ENCODE peak calls at places on chromosomes 16 and 17, in five cellular contexts. B, S, L, J and N are unnamed samples.

GRCh38 chr17:47621293-47622178 is 28.2 kb upstream of the KPNB1 start:
- DNase-seq in B (peak), J (peak), L (peak), S (peak), N (peak)

GRCh38 chr17:8930664-8931063 is 34.8 kb downstream of the PIK3R5 start:
- DNase-seq in S (no peak), B (no peak), J (no peak), L (no peak), N (no peak)

GRCh38 chr16:11156401-11156800 is 99.6 kb downstream of the SOCS1 start:
- DNase-seq in J (no peak), S (no peak), L (no peak), B (no peak), N (no peak)

GRCh38 chr16:21985524-21985923 is 15.4 kb downstream of the PDZD9 start:
- DNase-seq in B (no peak), S (no peak), J (no peak), L (no peak), N (no peak)

GRCh38 chr17:50817838-50818237 is 17.5 kb upstream of the WFIKKN2 start:
- DNase-seq in B (peak), S (no peak), L (no peak), J (no peak), N (no peak)

GRCh38 chr16:67847064-67847861 is at the start of gene CENPT:
- DNase-seq in B (peak), S (peak), L (peak), J (no peak), N (peak)

GRCh38 chr16:29644973-29645698 is 17.9 kb upstream of the SPN start:
- DNase-seq in J (no peak), S (no peak), B (no peak), L (no peak), N (no peak)

GRCh38 chr17:56717471-56717870 is 116.2 kb downstream of the C17orf67 start:
- DNase-seq in S (no peak), J (no peak), B (no peak), L (no peak), N (peak)

GRCh38 chr17:29569245-29569950 is 897 bp downstream of the TP53I13 start:
- DNase-seq in B (peak), J (no peak), S (peak), L (no peak), N (peak)

DNA sequence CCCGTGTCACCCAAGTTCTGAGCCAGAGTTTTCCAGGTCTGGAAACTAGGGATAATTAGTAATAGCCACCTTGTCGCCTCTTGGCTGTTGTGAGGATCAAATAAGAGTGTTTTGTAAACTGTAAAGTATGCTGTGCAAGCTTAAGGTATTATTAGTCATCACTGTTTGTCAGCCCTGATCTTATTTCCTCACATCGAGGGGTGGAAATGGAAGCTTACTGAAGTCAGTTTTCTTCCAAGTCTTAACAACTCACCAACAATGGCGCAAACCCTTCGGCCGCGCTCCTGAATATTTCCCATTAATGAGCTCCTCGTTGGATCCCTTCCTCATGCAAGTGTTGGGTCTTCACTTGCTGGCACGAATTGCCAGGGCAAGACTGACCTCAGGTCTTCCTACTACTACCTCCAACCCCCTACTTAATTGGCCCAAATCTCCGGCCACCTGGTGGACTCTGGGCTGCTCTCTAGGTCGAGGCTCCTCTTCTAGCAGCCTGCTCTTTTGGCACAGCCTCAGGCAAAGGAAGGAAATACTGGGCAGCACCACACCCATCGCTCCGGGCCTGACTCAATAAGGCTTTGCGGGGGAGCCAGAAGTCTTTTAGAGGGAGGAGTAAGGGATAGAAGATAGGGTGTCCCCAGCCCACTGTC is 874 bp upstream of the SLC35B1 start:
- DNase-seq in J (no peak), L (no peak), S (no peak), B (peak), N (no peak)
- TF ChIP-seq CTCF in J (no peak), L (no peak), S (no peak), B (no peak), N (no peak)

DNA sequence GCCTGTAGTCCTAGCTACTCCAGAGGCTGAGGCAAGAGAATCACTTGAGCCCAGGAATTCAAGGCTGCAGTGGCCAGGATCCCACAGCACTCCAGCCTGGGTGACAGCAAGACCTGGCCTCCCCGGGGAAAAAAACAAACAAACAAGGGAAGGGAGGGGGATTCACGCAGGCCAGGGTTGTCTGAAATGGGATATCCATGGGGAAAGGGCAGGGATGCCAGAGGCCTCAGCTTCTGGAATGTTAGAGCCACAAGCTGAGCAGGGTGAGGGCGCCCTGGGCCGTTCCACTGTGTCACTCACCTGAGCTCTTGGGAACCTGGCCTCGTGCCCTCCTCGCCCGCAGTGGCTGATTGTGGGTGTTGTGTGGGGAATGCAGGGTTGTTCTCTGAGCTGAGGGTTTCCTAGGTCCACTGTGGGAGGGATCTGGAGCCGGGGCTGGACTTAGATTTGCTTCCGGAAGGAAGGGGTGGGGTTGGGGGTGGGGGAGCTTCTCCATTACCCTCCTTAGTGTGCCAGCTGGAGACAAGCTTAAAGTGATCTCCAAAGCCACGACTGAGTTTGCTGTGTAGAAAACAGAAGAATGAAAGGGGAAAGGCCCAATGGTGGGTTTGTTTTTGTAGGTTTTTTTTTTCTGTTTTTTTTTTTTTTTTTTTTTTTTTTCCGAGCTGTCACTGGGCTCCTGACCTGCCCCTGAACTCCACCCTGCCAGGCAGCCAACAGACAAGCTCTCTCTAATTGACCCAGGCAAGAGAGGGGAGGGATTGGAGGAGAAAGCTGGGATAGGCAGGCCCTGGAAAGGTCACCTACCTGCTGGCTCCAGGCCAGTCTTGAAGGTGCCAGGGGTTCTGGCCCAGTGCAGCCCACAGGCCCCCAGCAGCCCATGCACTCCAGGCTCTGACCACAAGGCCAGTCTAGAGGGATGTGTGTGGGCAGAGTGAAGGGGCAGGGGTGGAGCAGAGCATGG is at the start of gene SULT1A1:
- DNase-seq in J (no peak), S (peak), B (peak), L (no peak), N (no peak)
- H3K4me3 ChIP-seq in J (no peak), S (peak), B (peak), L (no peak), N (no peak)

GRCh38 chr16:8199390-8199789 is 390.9 kb downstream of the TMEM114 start:
- DNase-seq in B (no peak), L (no peak), S (no peak), J (no peak), N (no peak)

GRCh38 chr16:8194795-8195194 is 395.5 kb downstream of the TMEM114 start:
- DNase-seq in L (no peak), J (no peak), B (no peak), S (no peak), N (no peak)
- TF ChIP-seq CTCF in L (no peak), J (no peak), B (no peak), S (no peak), N (no peak)

DNA sequence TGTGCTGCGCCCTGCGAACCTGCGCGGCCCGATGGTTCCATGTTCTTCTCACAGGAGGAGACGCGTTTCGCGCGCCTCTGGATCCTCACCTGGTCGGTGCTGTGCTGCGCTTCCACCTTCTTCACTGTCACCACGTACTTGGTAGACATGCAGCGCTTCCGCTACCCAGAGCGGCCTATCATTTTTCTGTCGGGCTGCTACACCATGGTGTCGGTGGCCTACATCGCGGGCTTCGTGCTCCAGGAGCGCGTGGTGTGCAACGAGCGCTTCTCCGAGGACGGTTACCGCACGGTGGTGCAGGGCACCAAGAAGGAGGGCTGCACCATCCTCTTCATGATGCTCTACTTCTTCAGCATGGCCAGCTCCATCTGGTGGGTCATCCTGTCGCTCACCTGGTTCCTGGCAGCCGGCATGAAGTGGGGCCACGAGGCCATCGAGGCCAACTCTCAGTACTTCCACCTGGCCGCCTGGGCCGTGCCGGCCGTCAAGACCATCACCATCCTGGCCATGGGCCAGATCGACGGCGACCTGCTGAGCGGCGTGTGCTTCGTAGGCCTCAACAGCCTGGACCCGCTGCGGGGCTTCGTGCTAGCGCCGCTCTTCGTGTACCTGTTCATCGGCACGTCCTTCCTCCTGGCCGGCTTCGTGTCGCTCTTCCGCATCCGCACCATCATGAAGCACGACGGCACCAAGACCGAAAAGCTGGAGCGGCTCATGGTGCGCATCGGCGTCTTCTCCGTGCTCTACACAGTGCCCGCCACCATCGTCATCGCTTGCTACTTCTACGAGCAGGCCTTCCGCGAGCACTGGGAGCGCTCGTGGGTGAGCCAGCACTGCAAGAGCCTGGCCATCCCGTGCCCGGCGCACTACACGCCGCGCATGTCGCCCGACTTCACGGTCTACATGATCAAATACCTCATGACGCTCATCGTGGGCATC is 1.3 kb downstream of the FZD2 start:
- DNase-seq in J (peak), B (no peak), L (no peak), S (peak), N (no peak)
- H3K4me3 ChIP-seq in J (peak), B (peak), L (no peak), S (peak), N (peak)

DNA sequence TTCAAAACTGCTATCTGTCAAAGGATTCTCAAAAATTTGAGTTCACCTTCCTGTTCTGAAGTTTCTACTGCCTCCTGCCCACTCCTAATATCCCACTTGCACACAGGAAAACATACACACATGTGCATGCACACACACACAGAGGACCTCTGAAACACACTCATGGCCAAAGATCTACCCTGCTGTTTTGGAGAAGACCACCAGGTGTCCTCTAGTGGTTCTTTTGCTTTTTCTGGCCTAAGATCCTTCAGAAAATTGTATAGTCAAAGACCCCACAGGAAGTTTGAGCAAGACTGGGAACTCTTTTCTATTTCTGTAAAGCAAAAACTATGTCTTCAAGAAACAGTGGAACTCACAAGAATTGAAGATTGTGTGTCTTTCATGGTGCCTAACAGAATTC is 90.2 kb downstream of the CDH8 start:
- DNase-seq in J (no peak), S (no peak), L (no peak), B (no peak), N (no peak)
- TF ChIP-seq CTCF in J (no peak), S (no peak), L (no peak), B (no peak), N (no peak)

GRCh38 chr17:75897076-75898019 is 597 bp upstream of the TRIM65 start:
- DNase-seq in J (no peak), S (peak), L (no peak), B (no peak), N (no peak)
- H3K4me3 ChIP-seq in J (peak), S (peak), L (no peak), B (peak), N (peak)

DNA sequence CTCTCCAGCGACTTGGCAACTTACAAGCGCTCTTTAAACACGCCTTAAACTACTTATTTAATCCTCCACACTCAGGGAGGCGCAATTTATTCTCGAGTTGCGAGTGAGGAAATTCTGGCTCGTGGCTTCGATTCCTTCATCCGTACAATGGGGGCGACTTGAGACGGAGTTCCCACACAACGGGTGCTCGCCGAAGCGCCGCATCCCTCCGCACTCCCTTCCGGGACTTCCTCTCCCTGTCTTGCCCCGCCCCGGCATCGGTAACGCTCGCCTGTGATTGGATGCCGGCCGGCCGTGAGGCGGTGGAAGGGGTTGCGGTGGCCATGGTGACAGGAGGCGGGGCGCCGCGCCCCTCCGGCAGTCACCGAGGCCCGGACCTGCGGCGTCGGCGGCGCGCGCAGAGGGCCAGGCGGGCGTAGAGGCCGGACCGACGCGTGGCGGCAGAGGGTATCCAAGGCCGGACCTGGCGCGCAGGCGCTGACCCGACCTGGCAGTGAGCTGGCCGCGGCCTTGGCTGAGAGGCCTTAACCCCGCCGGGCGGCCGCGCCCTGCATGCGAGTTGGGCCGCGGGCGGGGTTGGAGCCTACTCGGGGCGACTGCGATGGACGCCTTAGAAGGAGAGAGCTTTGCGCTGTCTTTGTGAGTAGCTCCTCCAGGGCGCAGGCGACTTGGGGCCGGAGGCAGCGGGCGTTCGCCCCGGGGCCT is at the start of gene ARL2BP:
- DNase-seq in S (peak), J (peak), B (peak), L (peak), N (peak)
- TF ChIP-seq CTCF in S (no peak), J (no peak), B (no peak), L (peak), N (peak)

GRCh38 chr17:39607057-39607850 is 466 bp downstream of the NEUROD2 start:
- DNase-seq in L (no peak), J (no peak), B (no peak), S (no peak), N (no peak)
- H3K4me3 ChIP-seq in L (no peak), J (no peak), B (no peak), S (peak), N (no peak)